ENCODE peak calls at places on chromosome 1, in five cellular contexts. One of them, this sample, is unnamed.

GRCh38 chr1:201171063-201172036 is 17.1 kb upstream of the TMEM9 start:
- DNase-seq in left colon: peak; percentile 58
- DNase-seq in putamen: peak; percentile 41
- DNase-seq in GM19239: peak; percentile 40
- DNase-seq in central memory CD4-positive, alpha-beta T cell: peak; percentile 13
- DNase-seq in this sample: peak; percentile 47

GRCh38 chr1:26932536-26932935 is 11.0 kb downstream of the NUDC start:
- DNase-seq in central memory CD4-positive, alpha-beta T cell: no peak
- DNase-seq in left colon: no peak
- DNase-seq in putamen: no peak
- DNase-seq in GM19239: no peak
- DNase-seq in this sample: no peak

GRCh38 chr1:226814751-226815496 is 55.5 kb upstream of the PSEN2 start:
- DNase-seq in left colon: peak; percentile 74
- DNase-seq in GM19239: no peak
- DNase-seq in central memory CD4-positive, alpha-beta T cell: no peak
- DNase-seq in putamen: no peak
- DNase-seq in this sample: peak; percentile 84

GRCh38 chr1:235583511-235584001 is 66.0 kb downstream of the GNG4 start:
- DNase-seq in GM19239: no peak
- DNase-seq in central memory CD4-positive, alpha-beta T cell: no peak
- DNase-seq in putamen: no peak
- DNase-seq in left colon: no peak
- DNase-seq in this sample: no peak

GRCh38 chr1:243525085-243525487 is 269.2 kb downstream of the SDCCAG8 start:
- DNase-seq in left colon: no peak
- DNase-seq in central memory CD4-positive, alpha-beta T cell: no peak
- DNase-seq in GM19239: no peak
- DNase-seq in putamen: no peak
- DNase-seq in this sample: no peak

GRCh38 chr1:37477198-37477931 is 3.0 kb downstream of the ZC3H12A start:
- DNase-seq in central memory CD4-positive, alpha-beta T cell: peak; percentile 89
- DNase-seq in left colon: peak; percentile 79
- DNase-seq in GM19239: peak; percentile 57
- DNase-seq in putamen: no peak
- DNase-seq in this sample: peak; percentile 90

GRCh38 chr1:23862640-23863039 is 5.5 kb downstream of the FUCA1 start:
- DNase-seq in GM19239: no peak
- DNase-seq in central memory CD4-positive, alpha-beta T cell: no peak
- DNase-seq in left colon: no peak
- DNase-seq in putamen: no peak
- DNase-seq in this sample: no peak

GRCh38 chr1:81876901-81877750 is 76.4 kb downstream of the ADGRL2 start:
- DNase-seq in central memory CD4-positive, alpha-beta T cell: no peak
- DNase-seq in left colon: no peak
- DNase-seq in putamen: no peak
- DNase-seq in GM19239: no peak
- DNase-seq in this sample: no peak

GRCh38 chr1:204578867-204579664 is 62.9 kb downstream of the MDM4 start:
- DNase-seq in left colon: peak; percentile 34
- DNase-seq in putamen: no peak
- DNase-seq in GM19239: peak; percentile 73
- DNase-seq in central memory CD4-positive, alpha-beta T cell: no peak
- DNase-seq in this sample: no peak

GRCh38 chr1:189775343-189775742 is 702.3 kb downstream of the BRINP3 start:
- DNase-seq in left colon: no peak
- DNase-seq in central memory CD4-positive, alpha-beta T cell: no peak
- DNase-seq in GM19239: no peak
- DNase-seq in putamen: peak; percentile 20
- DNase-seq in this sample: no peak

GRCh38 chr1:56070601-56071000 is 508.8 kb downstream of the PLPP3 start:
- DNase-seq in GM19239: no peak
- DNase-seq in central memory CD4-positive, alpha-beta T cell: no peak
- DNase-seq in left colon: no peak
- DNase-seq in putamen: no peak
- DNase-seq in this sample: no peak

GRCh38 chr1:94258873-94259331 is 21.5 kb upstream of the ARHGAP29 start:
- DNase-seq in GM19239: no peak
- DNase-seq in putamen: no peak
- DNase-seq in central memory CD4-positive, alpha-beta T cell: no peak
- DNase-seq in left colon: no peak
- DNase-seq in this sample: no peak

GRCh38 chr1:56834137-56834900 is 15.1 kb upstream of the FYB2 start:
- DNase-seq in central memory CD4-positive, alpha-beta T cell: no peak
- DNase-seq in GM19239: no peak
- DNase-seq in left colon: no peak
- DNase-seq in putamen: no peak
- DNase-seq in this sample: no peak

GRCh38 chr1:67339623-67340343 is 32.1 kb downstream of the IL12RB2 start:
- DNase-seq in GM19239: no peak
- DNase-seq in putamen: peak; percentile 51
- DNase-seq in central memory CD4-positive, alpha-beta T cell: no peak
- DNase-seq in left colon: no peak
- DNase-seq in this sample: no peak

GRCh38 chr1:180262628-180263488 is 32.8 kb downstream of the LHX4 start:
- DNase-seq in left colon: no peak
- DNase-seq in putamen: no peak
- DNase-seq in GM19239: no peak
- DNase-seq in central memory CD4-positive, alpha-beta T cell: no peak
- DNase-seq in this sample: no peak

GRCh38 chr1:161743231-161743630 is 6.4 kb upstream of the DUSP12 start:
- DNase-seq in left colon: no peak
- DNase-seq in putamen: no peak
- DNase-seq in GM19239: no peak
- DNase-seq in central memory CD4-positive, alpha-beta T cell: no peak
- DNase-seq in this sample: no peak

GRCh38 chr1:11070876-11071275 is 11.1 kb upstream of the SRM start:
- DNase-seq in central memory CD4-positive, alpha-beta T cell: no peak
- DNase-seq in GM19239: no peak
- DNase-seq in putamen: no peak
- DNase-seq in left colon: no peak
- DNase-seq in this sample: no peak

GRCh38 chr1:21764615-21765423 is 18.1 kb downstream of the USP48 start:
- DNase-seq in putamen: peak; percentile 13
- DNase-seq in GM19239: no peak
- DNase-seq in left colon: no peak
- DNase-seq in central memory CD4-positive, alpha-beta T cell: no peak
- DNase-seq in this sample: peak; percentile 68

GRCh38 chr1:233543338-233544255 is 70.3 kb upstream of the KCNK1 start:
- DNase-seq in left colon: no peak
- DNase-seq in central memory CD4-positive, alpha-beta T cell: no peak
- DNase-seq in GM19239: no peak
- DNase-seq in putamen: peak; percentile 87
- DNase-seq in this sample: no peak

GRCh38 chr1:244599937-244600350 is 53.0 kb upstream of the DESI2 start:
- DNase-seq in GM19239: peak; percentile 9
- DNase-seq in left colon: no peak
- DNase-seq in central memory CD4-positive, alpha-beta T cell: peak; percentile 42
- DNase-seq in putamen: no peak
- DNase-seq in this sample: no peak

GRCh38 chr1:223031690-223032601 is 111.1 kb downstream of the TLR5 start:
- DNase-seq in GM19239: no peak
- DNase-seq in central memory CD4-positive, alpha-beta T cell: no peak
- DNase-seq in left colon: no peak
- DNase-seq in putamen: no peak
- DNase-seq in this sample: no peak

GRCh38 chr1:115089443-115090340 is at the start of gene TSPAN2:
- DNase-seq in central memory CD4-positive, alpha-beta T cell: peak; percentile 56
- DNase-seq in putamen: no peak
- DNase-seq in GM19239: no peak
- DNase-seq in left colon: peak; percentile 76
- DNase-seq in this sample: peak; percentile 83

GRCh38 chr1:230804396-230804795 is 57.2 kb downstream of the CAPN9 start:
- DNase-seq in central memory CD4-positive, alpha-beta T cell: no peak
- DNase-seq in putamen: peak; percentile 72
- DNase-seq in GM19239: no peak
- DNase-seq in left colon: no peak
- DNase-seq in this sample: no peak

GRCh38 chr1:247962911-247963588 is 2.0 kb upstream of the OR2AK2 start:
- DNase-seq in putamen: no peak
- DNase-seq in left colon: no peak
- DNase-seq in GM19239: no peak
- DNase-seq in central memory CD4-positive, alpha-beta T cell: no peak
- DNase-seq in this sample: no peak

This sample was measured in left lung.